ENCODE peak calls at places on chromosomes 13 and 19, in seven cellular contexts. G is ascending aorta, L is HuH-7, T is dermis microvascular lymphatic vessel endothelial cell, P is T1000, C is NCI-H460, X is brain microvascular endothelial cell. I is an unnamed sample.

GRCh38 chr19:46115396-46116109 is 8.9 kb downstream of the IGFL3 start:
- DNase-seq in C (no peak), T (no peak), X (peak), L (no peak), P (peak), G (no peak), I (peak)

GRCh38 chr13:109779074-109779473 is 7.3 kb downstream of the IRS2 start:
- DNase-seq in X (no peak), L (no peak), C (no peak), P (no peak), T (no peak), G (no peak), I (no peak)

GRCh38 chr13:22014469-22014868 is 343.6 kb downstream of the FGF9 start:
- DNase-seq in X (no peak), C (no peak), L (no peak), G (no peak), T (no peak), P (no peak), I (no peak)

GRCh38 chr19:38685666-38686529 is 38.4 kb downstream of the ACTN4 start:
- DNase-seq in X (peak), L (no peak), P (no peak), G (no peak), T (peak), C (peak), I (no peak)

GRCh38 chr19:45632468-45633196 is 6.6 kb downstream of the EML2 start:
- DNase-seq in C (peak), P (peak), G (peak), T (peak), X (peak), L (no peak), I (peak)

GRCh38 chr19:29211562-29212416 is 1.2 kb downstream of the UQCRFS1 start:
- DNase-seq in X (peak), G (no peak), C (no peak), P (no peak), T (peak), L (peak), I (no peak)

GRCh38 chr19:29665826-29666633 is 769 bp downstream of the PLEKHF1 start:
- DNase-seq in P (no peak), G (peak), X (peak), L (peak), C (no peak), T (peak), I (no peak)

GRCh38 chr13:42041684-42042035 is 6.8 kb upstream of the DGKH start:
- DNase-seq in L (peak), X (peak), P (no peak), T (peak), G (peak), C (peak), I (peak)

GRCh38 chr19:48807590-48808308 is 3.1 kb downstream of the BCAT2 start:
- DNase-seq in L (no peak), C (no peak), T (no peak), G (no peak), P (no peak), X (no peak), I (no peak)

GRCh38 chr13:81606074-81606473 is 1265.1 kb upstream of the SPRY2 start:
- DNase-seq in P (no peak), T (no peak), G (no peak), L (no peak), X (no peak), C (no peak), I (no peak)

GRCh38 chr19:17803264-17803896 is 8.4 kb downstream of the B3GNT3 start:
- DNase-seq in P (no peak), G (no peak), C (no peak), L (no peak), T (no peak), X (no peak), I (no peak)

GRCh38 chr19:29588095-29588494 is 18.0 kb upstream of the POP4 start:
- DNase-seq in T (no peak), P (no peak), G (no peak), L (no peak), X (no peak), C (no peak), I (no peak)

GRCh38 chr19:34904521-34904845 is 22.2 kb upstream of the ZNF30 start:
- DNase-seq in L (no peak), C (no peak), G (no peak), T (no peak), X (no peak), P (no peak), I (no peak)

GRCh38 chr19:14248578-14249011 is 42.6 kb upstream of the ADGRL1 start:
- DNase-seq in T (peak), C (no peak), G (peak), P (no peak), X (no peak), L (no peak), I (no peak)

GRCh38 chr19:17234911-17235617 is 9.0 kb downstream of the OCEL1 start:
- DNase-seq in L (no peak), P (no peak), C (no peak), X (peak), T (peak), G (no peak), I (peak)

GRCh38 chr13:36981156-36981743 is 17.9 kb downstream of the ALG5 start:
- DNase-seq in G (no peak), C (peak), T (peak), X (no peak), P (no peak), L (no peak), I (peak)

GRCh38 chr13:48783831-48784230 is 130.1 kb downstream of the CYSLTR2 start:
- DNase-seq in L (no peak), T (no peak), P (no peak), C (no peak), G (no peak), X (no peak), I (no peak)

I was measured in HTR-8/SVneo.